ENCODE peak calls at places on chromosomes 16 and 17, in ten cellular contexts. One of them, this sample, is unnamed.

GRCh38 chr17:68355093-68355492 is 63.8 kb downstream of the ARSG start:
- DNase-seq in CD8-positive, alpha-beta T cell: no peak
- DNase-seq in IMR-90: peak; percentile 65
- DNase-seq in astrocyte of the spinal cord: peak; percentile 45
- DNase-seq in dermis blood vessel endothelial cell: peak; percentile 61
- DNase-seq in lung microvascular endothelial cell: peak; percentile 27
- DNase-seq in stimulated activated CD8-positive, alpha-beta memory T cell treated with anti-CD3 and anti-CD28 coated beads, Interleukin-7, amount 100 ng/mL, for 48 hours: no peak
- DNase-seq in stimulated activated CD4-positive, alpha-beta T cell treated with anti-CD3 and anti-CD28 coated beads, Interleukin-2, amount 100 ng/mL, for 24 hours: no peak
- DNase-seq in activated T-helper 9 cell treated with anti-CD3 and anti-CD28 coated beads, Interleukin-2, amount 50 U/mL, for 16 hours: no peak
- DNase-seq in cardiac septum: no peak
- DNase-seq in this sample: no peak

GRCh38 chr17:78133971-78134898 is 3.7 kb downstream of the TMC8 start:
- DNase-seq in lung microvascular endothelial cell: peak; percentile 80
- DNase-seq in stimulated activated CD8-positive, alpha-beta memory T cell treated with anti-CD3 and anti-CD28 coated beads, Interleukin-7, amount 100 ng/mL, for 48 hours: peak; percentile 64
- DNase-seq in astrocyte of the spinal cord: no peak
- DNase-seq in IMR-90: peak; percentile 12
- DNase-seq in cardiac septum: no peak
- DNase-seq in stimulated activated CD4-positive, alpha-beta T cell treated with anti-CD3 and anti-CD28 coated beads, Interleukin-2, amount 100 ng/mL, for 24 hours: peak; percentile 74
- DNase-seq in CD8-positive, alpha-beta T cell: peak; percentile 87
- DNase-seq in dermis blood vessel endothelial cell: peak; percentile 81
- DNase-seq in activated T-helper 9 cell treated with anti-CD3 and anti-CD28 coated beads, Interleukin-2, amount 50 U/mL, for 16 hours: peak; percentile 61
- DNase-seq in this sample: no peak

GRCh38 chr16:2784536-2785100 is 2.7 kb downstream of the PRSS33 start:
- DNase-seq in CD8-positive, alpha-beta T cell: no peak
- DNase-seq in stimulated activated CD8-positive, alpha-beta memory T cell treated with anti-CD3 and anti-CD28 coated beads, Interleukin-7, amount 100 ng/mL, for 48 hours: no peak
- DNase-seq in dermis blood vessel endothelial cell: no peak
- DNase-seq in IMR-90: no peak
- DNase-seq in astrocyte of the spinal cord: no peak
- DNase-seq in stimulated activated CD4-positive, alpha-beta T cell treated with anti-CD3 and anti-CD28 coated beads, Interleukin-2, amount 100 ng/mL, for 24 hours: no peak
- DNase-seq in activated T-helper 9 cell treated with anti-CD3 and anti-CD28 coated beads, Interleukin-2, amount 50 U/mL, for 16 hours: no peak
- DNase-seq in lung microvascular endothelial cell: no peak
- DNase-seq in cardiac septum: peak; percentile 61
- DNase-seq in this sample: no peak

GRCh38 chr17:18280766-18281165 is 20.3 kb downstream of the MIEF2 start:
- DNase-seq in stimulated activated CD8-positive, alpha-beta memory T cell treated with anti-CD3 and anti-CD28 coated beads, Interleukin-7, amount 100 ng/mL, for 48 hours: no peak
- DNase-seq in dermis blood vessel endothelial cell: no peak
- DNase-seq in activated T-helper 9 cell treated with anti-CD3 and anti-CD28 coated beads, Interleukin-2, amount 50 U/mL, for 16 hours: no peak
- DNase-seq in stimulated activated CD4-positive, alpha-beta T cell treated with anti-CD3 and anti-CD28 coated beads, Interleukin-2, amount 100 ng/mL, for 24 hours: no peak
- DNase-seq in CD8-positive, alpha-beta T cell: no peak
- DNase-seq in lung microvascular endothelial cell: peak; percentile 26
- DNase-seq in astrocyte of the spinal cord: no peak
- DNase-seq in cardiac septum: no peak
- DNase-seq in IMR-90: peak; percentile 27
- DNase-seq in this sample: peak; percentile 26

GRCh38 chr17:57704448-57704847 is 40.7 kb downstream of the CCDC182 start:
- DNase-seq in lung microvascular endothelial cell: no peak
- DNase-seq in dermis blood vessel endothelial cell: no peak
- DNase-seq in stimulated activated CD4-positive, alpha-beta T cell treated with anti-CD3 and anti-CD28 coated beads, Interleukin-2, amount 100 ng/mL, for 24 hours: no peak
- DNase-seq in stimulated activated CD8-positive, alpha-beta memory T cell treated with anti-CD3 and anti-CD28 coated beads, Interleukin-7, amount 100 ng/mL, for 48 hours: no peak
- DNase-seq in astrocyte of the spinal cord: no peak
- DNase-seq in activated T-helper 9 cell treated with anti-CD3 and anti-CD28 coated beads, Interleukin-2, amount 50 U/mL, for 16 hours: no peak
- DNase-seq in IMR-90: no peak
- DNase-seq in CD8-positive, alpha-beta T cell: no peak
- DNase-seq in cardiac septum: no peak
- DNase-seq in this sample: no peak

GRCh38 chr17:39628655-39629493 is 2.1 kb downstream of the PPP1R1B start:
- DNase-seq in dermis blood vessel endothelial cell: no peak
- DNase-seq in astrocyte of the spinal cord: no peak
- DNase-seq in cardiac septum: no peak
- DNase-seq in IMR-90: no peak
- DNase-seq in activated T-helper 9 cell treated with anti-CD3 and anti-CD28 coated beads, Interleukin-2, amount 50 U/mL, for 16 hours: no peak
- DNase-seq in CD8-positive, alpha-beta T cell: no peak
- DNase-seq in lung microvascular endothelial cell: no peak
- DNase-seq in stimulated activated CD8-positive, alpha-beta memory T cell treated with anti-CD3 and anti-CD28 coated beads, Interleukin-7, amount 100 ng/mL, for 48 hours: no peak
- DNase-seq in stimulated activated CD4-positive, alpha-beta T cell treated with anti-CD3 and anti-CD28 coated beads, Interleukin-2, amount 100 ng/mL, for 24 hours: no peak
- DNase-seq in this sample: no peak

GRCh38 chr16:28000314-28000713 is 63.2 kb downstream of the GSG1L start:
- DNase-seq in IMR-90: no peak
- DNase-seq in dermis blood vessel endothelial cell: no peak
- DNase-seq in cardiac septum: no peak
- DNase-seq in stimulated activated CD4-positive, alpha-beta T cell treated with anti-CD3 and anti-CD28 coated beads, Interleukin-2, amount 100 ng/mL, for 24 hours: no peak
- DNase-seq in CD8-positive, alpha-beta T cell: no peak
- DNase-seq in stimulated activated CD8-positive, alpha-beta memory T cell treated with anti-CD3 and anti-CD28 coated beads, Interleukin-7, amount 100 ng/mL, for 48 hours: no peak
- DNase-seq in lung microvascular endothelial cell: no peak
- DNase-seq in activated T-helper 9 cell treated with anti-CD3 and anti-CD28 coated beads, Interleukin-2, amount 50 U/mL, for 16 hours: no peak
- DNase-seq in astrocyte of the spinal cord: no peak
- DNase-seq in this sample: no peak

GRCh38 chr17:75876190-75876937 is 2.0 kb downstream of the TRIM47 start:
- DNase-seq in stimulated activated CD8-positive, alpha-beta memory T cell treated with anti-CD3 and anti-CD28 coated beads, Interleukin-7, amount 100 ng/mL, for 48 hours: peak; percentile 79
- DNase-seq in IMR-90: no peak
- DNase-seq in stimulated activated CD4-positive, alpha-beta T cell treated with anti-CD3 and anti-CD28 coated beads, Interleukin-2, amount 100 ng/mL, for 24 hours: peak; percentile 62
- DNase-seq in CD8-positive, alpha-beta T cell: peak; percentile 89
- DNase-seq in astrocyte of the spinal cord: no peak
- DNase-seq in lung microvascular endothelial cell: peak; percentile 41
- DNase-seq in activated T-helper 9 cell treated with anti-CD3 and anti-CD28 coated beads, Interleukin-2, amount 50 U/mL, for 16 hours: peak; percentile 47
- DNase-seq in dermis blood vessel endothelial cell: peak; percentile 59
- DNase-seq in cardiac septum: no peak
- DNase-seq in this sample: peak; percentile 90

GRCh38 chr17:82012482-82013295 is 10.0 kb downstream of the CENPX start:
- DNase-seq in astrocyte of the spinal cord: no peak
- DNase-seq in lung microvascular endothelial cell: no peak
- DNase-seq in dermis blood vessel endothelial cell: no peak
- DNase-seq in cardiac septum: no peak
- DNase-seq in stimulated activated CD8-positive, alpha-beta memory T cell treated with anti-CD3 and anti-CD28 coated beads, Interleukin-7, amount 100 ng/mL, for 48 hours: no peak
- DNase-seq in CD8-positive, alpha-beta T cell: no peak
- DNase-seq in IMR-90: no peak
- DNase-seq in stimulated activated CD4-positive, alpha-beta T cell treated with anti-CD3 and anti-CD28 coated beads, Interleukin-2, amount 100 ng/mL, for 24 hours: no peak
- DNase-seq in activated T-helper 9 cell treated with anti-CD3 and anti-CD28 coated beads, Interleukin-2, amount 50 U/mL, for 16 hours: no peak
- DNase-seq in this sample: no peak

GRCh38 chr16:80720759-80721470 is 83.5 kb downstream of the CDYL2 start:
- DNase-seq in cardiac septum: no peak
- DNase-seq in stimulated activated CD8-positive, alpha-beta memory T cell treated with anti-CD3 and anti-CD28 coated beads, Interleukin-7, amount 100 ng/mL, for 48 hours: no peak
- DNase-seq in lung microvascular endothelial cell: no peak
- DNase-seq in CD8-positive, alpha-beta T cell: no peak
- DNase-seq in dermis blood vessel endothelial cell: no peak
- DNase-seq in astrocyte of the spinal cord: no peak
- DNase-seq in stimulated activated CD4-positive, alpha-beta T cell treated with anti-CD3 and anti-CD28 coated beads, Interleukin-2, amount 100 ng/mL, for 24 hours: no peak
- DNase-seq in IMR-90: no peak
- DNase-seq in activated T-helper 9 cell treated with anti-CD3 and anti-CD28 coated beads, Interleukin-2, amount 50 U/mL, for 16 hours: no peak
- DNase-seq in this sample: no peak

GRCh38 chr17:57138956-57139576 is 54.0 kb downstream of the AKAP1 start:
- DNase-seq in stimulated activated CD4-positive, alpha-beta T cell treated with anti-CD3 and anti-CD28 coated beads, Interleukin-2, amount 100 ng/mL, for 24 hours: no peak
- DNase-seq in IMR-90: peak; percentile 22
- DNase-seq in cardiac septum: no peak
- DNase-seq in dermis blood vessel endothelial cell: no peak
- DNase-seq in CD8-positive, alpha-beta T cell: no peak
- DNase-seq in activated T-helper 9 cell treated with anti-CD3 and anti-CD28 coated beads, Interleukin-2, amount 50 U/mL, for 16 hours: no peak
- DNase-seq in stimulated activated CD8-positive, alpha-beta memory T cell treated with anti-CD3 and anti-CD28 coated beads, Interleukin-7, amount 100 ng/mL, for 48 hours: no peak
- DNase-seq in lung microvascular endothelial cell: peak; percentile 12
- DNase-seq in astrocyte of the spinal cord: no peak
- DNase-seq in this sample: peak; percentile 76

GRCh38 chr17:4187076-4187475 is 44.1 kb downstream of the CYB5D2 start:
- DNase-seq in stimulated activated CD8-positive, alpha-beta memory T cell treated with anti-CD3 and anti-CD28 coated beads, Interleukin-7, amount 100 ng/mL, for 48 hours: no peak
- DNase-seq in IMR-90: no peak
- DNase-seq in CD8-positive, alpha-beta T cell: no peak
- DNase-seq in astrocyte of the spinal cord: no peak
- DNase-seq in stimulated activated CD4-positive, alpha-beta T cell treated with anti-CD3 and anti-CD28 coated beads, Interleukin-2, amount 100 ng/mL, for 24 hours: no peak
- DNase-seq in lung microvascular endothelial cell: no peak
- DNase-seq in dermis blood vessel endothelial cell: no peak
- DNase-seq in activated T-helper 9 cell treated with anti-CD3 and anti-CD28 coated beads, Interleukin-2, amount 50 U/mL, for 16 hours: no peak
- DNase-seq in cardiac septum: no peak
- DNase-seq in this sample: no peak

GRCh38 chr16:9123871-9124270 is 32.4 kb downstream of the HAPSTR1 start:
- DNase-seq in activated T-helper 9 cell treated with anti-CD3 and anti-CD28 coated beads, Interleukin-2, amount 50 U/mL, for 16 hours: no peak
- DNase-seq in dermis blood vessel endothelial cell: no peak
- DNase-seq in IMR-90: no peak
- DNase-seq in stimulated activated CD8-positive, alpha-beta memory T cell treated with anti-CD3 and anti-CD28 coated beads, Interleukin-7, amount 100 ng/mL, for 48 hours: no peak
- DNase-seq in lung microvascular endothelial cell: no peak
- DNase-seq in CD8-positive, alpha-beta T cell: no peak
- DNase-seq in cardiac septum: peak; percentile 92
- DNase-seq in astrocyte of the spinal cord: no peak
- DNase-seq in stimulated activated CD4-positive, alpha-beta T cell treated with anti-CD3 and anti-CD28 coated beads, Interleukin-2, amount 100 ng/mL, for 24 hours: no peak
- DNase-seq in this sample: no peak

GRCh38 chr17:42459983-42460300 is 1.3 kb downstream of the ATP6V0A1 start:
- DNase-seq in cardiac septum: no peak
- DNase-seq in stimulated activated CD8-positive, alpha-beta memory T cell treated with anti-CD3 and anti-CD28 coated beads, Interleukin-7, amount 100 ng/mL, for 48 hours: no peak
- DNase-seq in activated T-helper 9 cell treated with anti-CD3 and anti-CD28 coated beads, Interleukin-2, amount 50 U/mL, for 16 hours: no peak
- DNase-seq in lung microvascular endothelial cell: peak; percentile 58
- DNase-seq in IMR-90: peak; percentile 62
- DNase-seq in CD8-positive, alpha-beta T cell: no peak
- DNase-seq in astrocyte of the spinal cord: peak; percentile 66
- DNase-seq in stimulated activated CD4-positive, alpha-beta T cell treated with anti-CD3 and anti-CD28 coated beads, Interleukin-2, amount 100 ng/mL, for 24 hours: no peak
- DNase-seq in dermis blood vessel endothelial cell: peak; percentile 67
- DNase-seq in this sample: peak; percentile 73

GRCh38 chr16:79466111-79466510 is 134.4 kb downstream of the MAF start:
- DNase-seq in activated T-helper 9 cell treated with anti-CD3 and anti-CD28 coated beads, Interleukin-2, amount 50 U/mL, for 16 hours: no peak
- DNase-seq in IMR-90: no peak
- DNase-seq in CD8-positive, alpha-beta T cell: no peak
- DNase-seq in stimulated activated CD4-positive, alpha-beta T cell treated with anti-CD3 and anti-CD28 coated beads, Interleukin-2, amount 100 ng/mL, for 24 hours: no peak
- DNase-seq in astrocyte of the spinal cord: no peak
- DNase-seq in stimulated activated CD8-positive, alpha-beta memory T cell treated with anti-CD3 and anti-CD28 coated beads, Interleukin-7, amount 100 ng/mL, for 48 hours: no peak
- DNase-seq in dermis blood vessel endothelial cell: no peak
- DNase-seq in cardiac septum: no peak
- DNase-seq in lung microvascular endothelial cell: no peak
- DNase-seq in this sample: no peak

GRCh38 chr17:27947005-27947406 is 53.8 kb upstream of the LYRM9 start:
- DNase-seq in stimulated activated CD4-positive, alpha-beta T cell treated with anti-CD3 and anti-CD28 coated beads, Interleukin-2, amount 100 ng/mL, for 24 hours: no peak
- DNase-seq in activated T-helper 9 cell treated with anti-CD3 and anti-CD28 coated beads, Interleukin-2, amount 50 U/mL, for 16 hours: no peak
- DNase-seq in IMR-90: no peak
- DNase-seq in CD8-positive, alpha-beta T cell: no peak
- DNase-seq in stimulated activated CD8-positive, alpha-beta memory T cell treated with anti-CD3 and anti-CD28 coated beads, Interleukin-7, amount 100 ng/mL, for 48 hours: no peak
- DNase-seq in lung microvascular endothelial cell: peak; percentile 15
- DNase-seq in dermis blood vessel endothelial cell: peak; percentile 53
- DNase-seq in astrocyte of the spinal cord: no peak
- DNase-seq in cardiac septum: no peak
- DNase-seq in this sample: no peak

GRCh38 chr17:18315498-18316360 is 636 bp downstream of the SMCR8 start:
- DNase-seq in cardiac septum: no peak
- DNase-seq in lung microvascular endothelial cell: no peak
- DNase-seq in activated T-helper 9 cell treated with anti-CD3 and anti-CD28 coated beads, Interleukin-2, amount 50 U/mL, for 16 hours: no peak
- DNase-seq in CD8-positive, alpha-beta T cell: peak; percentile 66
- DNase-seq in stimulated activated CD8-positive, alpha-beta memory T cell treated with anti-CD3 and anti-CD28 coated beads, Interleukin-7, amount 100 ng/mL, for 48 hours: no peak
- DNase-seq in astrocyte of the spinal cord: no peak
- DNase-seq in IMR-90: peak; percentile 7
- DNase-seq in dermis blood vessel endothelial cell: peak; percentile 41
- DNase-seq in stimulated activated CD4-positive, alpha-beta T cell treated with anti-CD3 and anti-CD28 coated beads, Interleukin-2, amount 100 ng/mL, for 24 hours: no peak
- DNase-seq in this sample: no peak

GRCh38 chr16:56478228-56479049 is 27.1 kb downstream of the OGFOD1 start:
- DNase-seq in IMR-90: peak; percentile 12
- DNase-seq in lung microvascular endothelial cell: no peak
- DNase-seq in stimulated activated CD4-positive, alpha-beta T cell treated with anti-CD3 and anti-CD28 coated beads, Interleukin-2, amount 100 ng/mL, for 24 hours: no peak
- DNase-seq in CD8-positive, alpha-beta T cell: no peak
- DNase-seq in activated T-helper 9 cell treated with anti-CD3 and anti-CD28 coated beads, Interleukin-2, amount 50 U/mL, for 16 hours: no peak
- DNase-seq in stimulated activated CD8-positive, alpha-beta memory T cell treated with anti-CD3 and anti-CD28 coated beads, Interleukin-7, amount 100 ng/mL, for 48 hours: no peak
- DNase-seq in astrocyte of the spinal cord: peak; percentile 19
- DNase-seq in cardiac septum: no peak
- DNase-seq in dermis blood vessel endothelial cell: no peak
- DNase-seq in this sample: no peak

GRCh38 chr17:77882481-77883212 is 75.9 kb upstream of the TNRC6C start:
- DNase-seq in IMR-90: peak; percentile 61
- DNase-seq in cardiac septum: peak; percentile 86
- DNase-seq in activated T-helper 9 cell treated with anti-CD3 and anti-CD28 coated beads, Interleukin-2, amount 50 U/mL, for 16 hours: peak; percentile 65
- DNase-seq in stimulated activated CD8-positive, alpha-beta memory T cell treated with anti-CD3 and anti-CD28 coated beads, Interleukin-7, amount 100 ng/mL, for 48 hours: peak; percentile 68
- DNase-seq in dermis blood vessel endothelial cell: no peak
- DNase-seq in lung microvascular endothelial cell: no peak
- DNase-seq in astrocyte of the spinal cord: peak; percentile 55
- DNase-seq in stimulated activated CD4-positive, alpha-beta T cell treated with anti-CD3 and anti-CD28 coated beads, Interleukin-2, amount 100 ng/mL, for 24 hours: peak; percentile 75
- DNase-seq in CD8-positive, alpha-beta T cell: peak; percentile 98
- DNase-seq in this sample: peak; percentile 15

GRCh38 chr17:17823433-17824118 is 13.2 kb downstream of the SREBF1 start:
- DNase-seq in IMR-90: peak; percentile 61
- DNase-seq in stimulated activated CD4-positive, alpha-beta T cell treated with anti-CD3 and anti-CD28 coated beads, Interleukin-2, amount 100 ng/mL, for 24 hours: peak; percentile 65
- DNase-seq in stimulated activated CD8-positive, alpha-beta memory T cell treated with anti-CD3 and anti-CD28 coated beads, Interleukin-7, amount 100 ng/mL, for 48 hours: peak; percentile 69
- DNase-seq in activated T-helper 9 cell treated with anti-CD3 and anti-CD28 coated beads, Interleukin-2, amount 50 U/mL, for 16 hours: peak; percentile 67
- DNase-seq in cardiac septum: peak; percentile 91
- DNase-seq in dermis blood vessel endothelial cell: peak; percentile 75
- DNase-seq in astrocyte of the spinal cord: peak; percentile 78
- DNase-seq in CD8-positive, alpha-beta T cell: peak; percentile 85
- DNase-seq in lung microvascular endothelial cell: peak; percentile 76
- DNase-seq in this sample: peak; percentile 87

GRCh38 chr16:76265434-76266045 is 11.7 kb upstream of the CNTNAP4 start:
- DNase-seq in cardiac septum: no peak
- DNase-seq in stimulated activated CD4-positive, alpha-beta T cell treated with anti-CD3 and anti-CD28 coated beads, Interleukin-2, amount 100 ng/mL, for 24 hours: no peak
- DNase-seq in astrocyte of the spinal cord: peak; percentile 16
- DNase-seq in IMR-90: peak; percentile 1
- DNase-seq in activated T-helper 9 cell treated with anti-CD3 and anti-CD28 coated beads, Interleukin-2, amount 50 U/mL, for 16 hours: no peak
- DNase-seq in CD8-positive, alpha-beta T cell: no peak
- DNase-seq in dermis blood vessel endothelial cell: peak; percentile 3
- DNase-seq in stimulated activated CD8-positive, alpha-beta memory T cell treated with anti-CD3 and anti-CD28 coated beads, Interleukin-7, amount 100 ng/mL, for 48 hours: no peak
- DNase-seq in lung microvascular endothelial cell: peak; percentile 34
- DNase-seq in this sample: peak; percentile 68

GRCh38 chr17:7435676-7436555 is 681 bp downstream of the TMEM102 start:
- DNase-seq in stimulated activated CD4-positive, alpha-beta T cell treated with anti-CD3 and anti-CD28 coated beads, Interleukin-2, amount 100 ng/mL, for 24 hours: peak; percentile 55
- DNase-seq in activated T-helper 9 cell treated with anti-CD3 and anti-CD28 coated beads, Interleukin-2, amount 50 U/mL, for 16 hours: peak; percentile 42
- DNase-seq in dermis blood vessel endothelial cell: peak; percentile 51
- DNase-seq in IMR-90: no peak
- DNase-seq in cardiac septum: no peak
- DNase-seq in CD8-positive, alpha-beta T cell: peak; percentile 67
- DNase-seq in lung microvascular endothelial cell: peak; percentile 53
- DNase-seq in astrocyte of the spinal cord: no peak
- DNase-seq in stimulated activated CD8-positive, alpha-beta memory T cell treated with anti-CD3 and anti-CD28 coated beads, Interleukin-7, amount 100 ng/mL, for 48 hours: peak; percentile 30
- DNase-seq in this sample: peak; percentile 37

GRCh38 chr16:54241525-54241924 is 45.1 kb downstream of the IRX3 start:
- DNase-seq in stimulated activated CD8-positive, alpha-beta memory T cell treated with anti-CD3 and anti-CD28 coated beads, Interleukin-7, amount 100 ng/mL, for 48 hours: no peak
- DNase-seq in lung microvascular endothelial cell: no peak
- DNase-seq in dermis blood vessel endothelial cell: no peak
- DNase-seq in cardiac septum: no peak
- DNase-seq in astrocyte of the spinal cord: no peak
- DNase-seq in stimulated activated CD4-positive, alpha-beta T cell treated with anti-CD3 and anti-CD28 coated beads, Interleukin-2, amount 100 ng/mL, for 24 hours: no peak
- DNase-seq in activated T-helper 9 cell treated with anti-CD3 and anti-CD28 coated beads, Interleukin-2, amount 50 U/mL, for 16 hours: no peak
- DNase-seq in IMR-90: no peak
- DNase-seq in CD8-positive, alpha-beta T cell: no peak
- DNase-seq in this sample: peak; percentile 19

GRCh38 chr16:48914070-48914469 is 304.1 kb upstream of the N4BP1 start:
- DNase-seq in lung microvascular endothelial cell: no peak
- DNase-seq in stimulated activated CD4-positive, alpha-beta T cell treated with anti-CD3 and anti-CD28 coated beads, Interleukin-2, amount 100 ng/mL, for 24 hours: no peak
- DNase-seq in cardiac septum: no peak
- DNase-seq in activated T-helper 9 cell treated with anti-CD3 and anti-CD28 coated beads, Interleukin-2, amount 50 U/mL, for 16 hours: no peak
- DNase-seq in CD8-positive, alpha-beta T cell: no peak
- DNase-seq in stimulated activated CD8-positive, alpha-beta memory T cell treated with anti-CD3 and anti-CD28 coated beads, Interleukin-7, amount 100 ng/mL, for 48 hours: no peak
- DNase-seq in IMR-90: no peak
- DNase-seq in astrocyte of the spinal cord: no peak
- DNase-seq in dermis blood vessel endothelial cell: no peak
- DNase-seq in this sample: no peak

GRCh38 chr16:2795714-2796143 is 2.5 kb upstream of the PRSS41 start:
- DNase-seq in astrocyte of the spinal cord: no peak
- DNase-seq in IMR-90: no peak
- DNase-seq in lung microvascular endothelial cell: no peak
- DNase-seq in stimulated activated CD4-positive, alpha-beta T cell treated with anti-CD3 and anti-CD28 coated beads, Interleukin-2, amount 100 ng/mL, for 24 hours: no peak
- DNase-seq in CD8-positive, alpha-beta T cell: no peak
- DNase-seq in activated T-helper 9 cell treated with anti-CD3 and anti-CD28 coated beads, Interleukin-2, amount 50 U/mL, for 16 hours: no peak
- DNase-seq in stimulated activated CD8-positive, alpha-beta memory T cell treated with anti-CD3 and anti-CD28 coated beads, Interleukin-7, amount 100 ng/mL, for 48 hours: no peak
- DNase-seq in cardiac septum: no peak
- DNase-seq in dermis blood vessel endothelial cell: no peak
- DNase-seq in this sample: no peak

GRCh38 chr17:13333661-13334060 is 268.1 kb downstream of the HS3ST3A1 start:
- DNase-seq in IMR-90: no peak
- DNase-seq in stimulated activated CD8-positive, alpha-beta memory T cell treated with anti-CD3 and anti-CD28 coated beads, Interleukin-7, amount 100 ng/mL, for 48 hours: no peak
- DNase-seq in lung microvascular endothelial cell: no peak
- DNase-seq in activated T-helper 9 cell treated with anti-CD3 and anti-CD28 coated beads, Interleukin-2, amount 50 U/mL, for 16 hours: no peak
- DNase-seq in CD8-positive, alpha-beta T cell: no peak
- DNase-seq in cardiac septum: no peak
- DNase-seq in astrocyte of the spinal cord: no peak
- DNase-seq in stimulated activated CD4-positive, alpha-beta T cell treated with anti-CD3 and anti-CD28 coated beads, Interleukin-2, amount 100 ng/mL, for 24 hours: no peak
- DNase-seq in dermis blood vessel endothelial cell: no peak
- DNase-seq in this sample: no peak

GRCh38 chr17:36933174-36934143 is 3.8 kb upstream of the LHX1 start:
- DNase-seq in cardiac septum: peak; percentile 31
- DNase-seq in lung microvascular endothelial cell: no peak
- DNase-seq in dermis blood vessel endothelial cell: no peak
- DNase-seq in astrocyte of the spinal cord: no peak
- DNase-seq in activated T-helper 9 cell treated with anti-CD3 and anti-CD28 coated beads, Interleukin-2, amount 50 U/mL, for 16 hours: no peak
- DNase-seq in IMR-90: no peak
- DNase-seq in CD8-positive, alpha-beta T cell: no peak
- DNase-seq in stimulated activated CD8-positive, alpha-beta memory T cell treated with anti-CD3 and anti-CD28 coated beads, Interleukin-7, amount 100 ng/mL, for 48 hours: no peak
- DNase-seq in stimulated activated CD4-positive, alpha-beta T cell treated with anti-CD3 and anti-CD28 coated beads, Interleukin-2, amount 100 ng/mL, for 24 hours: no peak
- DNase-seq in this sample: no peak

GRCh38 chr17:32671891-32672290 is 185.1 kb downstream of the CDK5R1 start:
- DNase-seq in cardiac septum: no peak
- DNase-seq in activated T-helper 9 cell treated with anti-CD3 and anti-CD28 coated beads, Interleukin-2, amount 50 U/mL, for 16 hours: no peak
- DNase-seq in astrocyte of the spinal cord: no peak
- DNase-seq in CD8-positive, alpha-beta T cell: no peak
- DNase-seq in stimulated activated CD4-positive, alpha-beta T cell treated with anti-CD3 and anti-CD28 coated beads, Interleukin-2, amount 100 ng/mL, for 24 hours: no peak
- DNase-seq in stimulated activated CD8-positive, alpha-beta memory T cell treated with anti-CD3 and anti-CD28 coated beads, Interleukin-7, amount 100 ng/mL, for 48 hours: no peak
- DNase-seq in lung microvascular endothelial cell: peak; percentile 83
- DNase-seq in dermis blood vessel endothelial cell: peak; percentile 49
- DNase-seq in IMR-90: no peak
- DNase-seq in this sample: no peak

This sample was measured in NCI-H2171 treated with DMSO at 0.1 percent for 48 hours.